ENCODE peak calls at places on chromosomes 16 and 17, in ten cellular contexts. Y is cardiac muscle cell; G is coronary artery; P is CD8-positive, alpha-beta memory T cell; B is left lung; Z is ascending aorta; S is A549; M is GM23338; H is heart left ventricle; K is effector memory CD4-positive, alpha-beta T cell. L is an unnamed sample.

GRCh38 chr16:61530697-61531096 is 505.5 kb downstream of the CDH8 start:
- DNase-seq in Y (no peak), G (no peak), P (no peak), B (no peak), Z (no peak), S (no peak), M (no peak), H (no peak), K (no peak), L (no peak)

GRCh38 chr16:70740174-70740918 is 54.5 kb upstream of the MTSS2 start:
- DNase-seq in Y (no peak), G (no peak), P (no peak), B (peak), Z (no peak), S (no peak), M (no peak), H (no peak), K (no peak), L (no peak)

GRCh38 chr17:81193470-81194224 is 27.6 kb upstream of the AATK start:
- DNase-seq in Y (no peak), G (no peak), P (no peak), B (peak), Z (no peak), S (no peak), M (no peak), H (no peak), K (no peak), L (no peak)

GRCh38 chr16:70642633-70643032 is 3.7 kb upstream of the IL34 start:
- DNase-seq in Y (no peak), G (no peak), P (no peak), B (no peak), Z (no peak), S (no peak), M (no peak), H (no peak), K (no peak), L (no peak)

GRCh38 chr16:29811896-29812665 is at the start of gene PRRT2:
- DNase-seq in Y (peak), G (peak), P (no peak), B (peak), Z (peak), S (no peak), M (peak), H (peak), K (peak), L (no peak)

GRCh38 chr17:82839617-82840292 is at the start of gene ZNF750:
- DNase-seq in Y (no peak), G (no peak), P (no peak), B (no peak), Z (no peak), S (no peak), M (peak), H (no peak), K (no peak), L (no peak)

GRCh38 chr16:81624718-81625543 is 154.2 kb upstream of the PLCG2 start:
- DNase-seq in Y (no peak), G (no peak), P (no peak), B (no peak), Z (no peak), S (no peak), M (no peak), H (no peak), K (no peak), L (no peak)

GRCh38 chr16:12459401-12459791 is 344.3 kb downstream of the CPPED1 start:
- DNase-seq in Y (no peak), G (no peak), P (no peak), B (peak), Z (peak), S (no peak), M (no peak), H (peak), K (no peak), L (no peak)

GRCh38 chr16:17775061-17775460 is 304.3 kb upstream of the XYLT1 start:
- DNase-seq in Y (no peak), G (no peak), P (no peak), B (no peak), Z (no peak), S (no peak), M (no peak), H (no peak), K (no peak), L (no peak)

DNA sequence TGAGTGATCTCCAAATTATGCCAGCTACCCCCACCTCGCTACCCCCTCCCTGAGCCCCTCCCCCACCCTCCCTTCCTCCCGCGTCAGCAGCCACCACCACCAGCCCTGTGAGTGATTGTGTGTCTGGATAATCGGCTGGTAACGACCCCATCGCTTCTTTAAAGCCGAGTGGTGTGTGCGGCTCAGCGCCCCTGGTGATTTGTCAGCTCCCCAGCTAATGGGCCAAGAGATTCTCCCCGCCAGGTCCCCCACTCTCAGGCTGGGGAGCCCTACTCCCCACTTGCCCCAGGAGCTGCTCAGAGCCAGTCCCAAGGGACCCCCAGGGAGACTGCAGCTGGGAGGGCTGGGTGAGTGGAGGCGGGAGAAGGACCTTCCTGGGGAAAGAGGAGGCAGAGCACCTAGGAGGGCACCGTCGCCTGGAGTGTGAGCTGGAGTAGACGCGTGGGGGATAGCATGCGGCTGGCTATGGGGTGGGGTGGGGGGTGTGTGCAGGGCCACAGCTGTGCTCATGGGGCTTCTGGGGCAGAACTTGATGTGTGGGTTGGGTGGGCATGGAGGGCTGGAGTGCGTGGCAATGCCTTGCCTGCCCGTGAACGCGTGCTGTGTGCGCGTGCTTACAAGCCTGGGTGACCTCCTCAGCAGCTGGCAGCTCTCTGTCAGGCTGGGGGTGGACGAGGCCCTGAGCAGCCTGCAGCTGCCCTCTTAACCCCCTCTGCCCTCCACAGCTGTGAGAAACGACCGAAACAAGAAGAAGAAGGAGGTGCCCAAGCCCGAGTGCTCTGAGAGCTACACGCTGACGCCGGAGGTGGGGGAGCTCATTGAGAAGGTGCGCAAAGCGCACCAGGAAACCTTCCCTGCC is 13.1 kb downstream of the GJD3 start:
- DNase-seq in Y (no peak), G (no peak), P (no peak), B (peak), Z (no peak), S (no peak), M (no peak), H (no peak), K (no peak), L (no peak)
- H3K27ac ChIP-seq in Y (peak), G (peak), P (no peak), B (peak), Z (no peak), S (peak), M (no peak), H (no peak), K (no peak), L (no peak)

GRCh38 chr17:65595071-65595655 is 33.7 kb upstream of the AXIN2 start:
- DNase-seq in Y (no peak), G (no peak), P (no peak), B (no peak), Z (no peak), S (peak), M (no peak), H (no peak), K (no peak), L (no peak)

GRCh38 chr17:65592131-65592965 is 30.9 kb upstream of the AXIN2 start:
- DNase-seq in Y (no peak), G (no peak), P (no peak), B (no peak), Z (no peak), S (no peak), M (no peak), H (no peak), K (no peak), L (no peak)

GRCh38 chr17:65593092-65593869 is 31.8 kb upstream of the AXIN2 start:
- DNase-seq in Y (no peak), G (no peak), P (no peak), B (no peak), Z (no peak), S (no peak), M (no peak), H (no peak), K (no peak), L (peak)

GRCh38 chr17:65594585-65594940 is 33.1 kb upstream of the AXIN2 start:
- DNase-seq in Y (peak), G (no peak), P (no peak), B (no peak), Z (no peak), S (no peak), M (no peak), H (no peak), K (no peak), L (no peak)

GRCh38 chr17:65593870-65594584 is 32.6 kb upstream of the AXIN2 start:
- DNase-seq in Y (peak), G (no peak), P (no peak), B (no peak), Z (no peak), S (no peak), M (no peak), H (no peak), K (no peak), L (no peak)
- H3K4me3 ChIP-seq in Y (no peak), G (peak), P (peak), B (no peak), Z (no peak), S (no peak), M (peak), H (peak), K (no peak), L (peak)

GRCh38 chr17:42676424-42677011 is at the start of gene PLEKHH3:
- DNase-seq in Y (no peak), G (no peak), P (peak), B (no peak), Z (peak), S (no peak), M (peak), H (no peak), K (no peak), L (no peak)

GRCh38 chr17:42674755-42675347 is 1.9 kb downstream of the PLEKHH3 start:
- DNase-seq in Y (no peak), G (no peak), P (no peak), B (no peak), Z (no peak), S (no peak), M (peak), H (no peak), K (no peak), L (no peak)

GRCh38 chr17:42675984-42676423 is 790 bp downstream of the PLEKHH3 start:
- DNase-seq in Y (peak), G (peak), P (no peak), B (peak), Z (peak), S (peak), M (peak), H (peak), K (no peak), L (no peak)

GRCh38 chr17:42673885-42674754 is 2.7 kb downstream of the PLEKHH3 start:
- DNase-seq in Y (peak), G (no peak), P (no peak), B (no peak), Z (peak), S (peak), M (peak), H (peak), K (no peak), L (no peak)

DNA sequence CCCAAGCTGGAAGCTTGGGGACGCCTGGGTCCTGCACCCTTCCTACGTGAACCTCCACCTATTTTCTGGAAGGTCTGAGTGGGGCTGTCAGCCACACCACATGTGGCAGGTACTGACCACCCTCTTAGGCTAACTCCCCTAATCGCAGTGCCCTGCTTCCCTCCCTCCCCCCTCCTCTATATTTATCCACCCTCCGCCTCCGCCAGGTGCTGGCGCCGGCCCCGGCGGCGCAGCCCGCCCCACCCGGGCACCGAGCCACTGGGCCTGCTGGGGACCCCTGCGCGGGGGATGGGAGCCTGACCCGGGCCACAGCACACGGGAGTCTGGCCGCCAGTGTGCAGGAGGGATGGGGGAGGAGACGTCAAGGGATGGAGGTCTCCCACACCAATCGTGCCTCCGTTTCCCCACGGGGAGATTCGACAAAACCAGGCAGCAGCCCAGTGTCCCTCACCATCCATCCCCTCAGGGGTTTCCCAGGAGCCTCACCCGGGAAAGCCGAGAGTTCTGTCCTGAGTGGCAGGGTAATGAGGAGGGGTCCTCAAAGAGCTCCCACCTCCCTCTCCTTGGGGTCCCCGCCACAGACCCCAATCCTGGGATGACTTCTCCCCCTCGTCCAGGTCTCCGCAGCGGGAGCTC is 1.3 kb downstream of the PLEKHH3 start:
- DNase-seq in Y (no peak), G (no peak), P (no peak), B (no peak), Z (peak), S (no peak), M (peak), H (peak), K (no peak), L (no peak)
- H3K27ac ChIP-seq in Y (peak), G (peak), P (peak), B (peak), Z (peak), S (peak), M (no peak), H (peak), K (no peak), L (no peak)

GRCh38 chr16:73231969-73232554 is 184.1 kb upstream of the ZFHX3 start:
- DNase-seq in Y (peak), G (no peak), P (no peak), B (no peak), Z (no peak), S (no peak), M (no peak), H (no peak), K (no peak), L (no peak)
- H3K4me3 ChIP-seq in Y (no peak), G (peak), P (no peak), B (no peak), Z (no peak), S (peak), M (no peak), H (peak), K (no peak), L (no peak)

GRCh38 chr17:75778861-75779249 is 5.8 kb upstream of the UNK start:
- DNase-seq in Y (no peak), G (no peak), P (peak), B (no peak), Z (peak), S (peak), M (peak), H (no peak), K (peak), L (peak)

GRCh38 chr17:75776399-75777242 is 8.0 kb upstream of the UNK start:
- DNase-seq in Y (peak), G (no peak), P (peak), B (no peak), Z (peak), S (no peak), M (no peak), H (no peak), K (peak), L (peak)

GRCh38 chr17:75774988-75775668 is 9.5 kb upstream of the UNK start:
- DNase-seq in Y (peak), G (peak), P (no peak), B (no peak), Z (peak), S (no peak), M (peak), H (no peak), K (no peak), L (peak)

GRCh38 chr17:75779250-75779986 is 5.2 kb upstream of the UNK start:
- DNase-seq in Y (peak), G (peak), P (peak), B (peak), Z (peak), S (peak), M (peak), H (peak), K (peak), L (peak)

GRCh38 chr17:75777243-75777922 is 7.2 kb upstream of the UNK start:
- DNase-seq in Y (peak), G (no peak), P (no peak), B (no peak), Z (no peak), S (no peak), M (no peak), H (no peak), K (no peak), L (no peak)
- H3K27ac ChIP-seq in Y (peak), G (peak), P (peak), B (peak), Z (peak), S (no peak), M (no peak), H (no peak), K (peak), L (peak)

DNA sequence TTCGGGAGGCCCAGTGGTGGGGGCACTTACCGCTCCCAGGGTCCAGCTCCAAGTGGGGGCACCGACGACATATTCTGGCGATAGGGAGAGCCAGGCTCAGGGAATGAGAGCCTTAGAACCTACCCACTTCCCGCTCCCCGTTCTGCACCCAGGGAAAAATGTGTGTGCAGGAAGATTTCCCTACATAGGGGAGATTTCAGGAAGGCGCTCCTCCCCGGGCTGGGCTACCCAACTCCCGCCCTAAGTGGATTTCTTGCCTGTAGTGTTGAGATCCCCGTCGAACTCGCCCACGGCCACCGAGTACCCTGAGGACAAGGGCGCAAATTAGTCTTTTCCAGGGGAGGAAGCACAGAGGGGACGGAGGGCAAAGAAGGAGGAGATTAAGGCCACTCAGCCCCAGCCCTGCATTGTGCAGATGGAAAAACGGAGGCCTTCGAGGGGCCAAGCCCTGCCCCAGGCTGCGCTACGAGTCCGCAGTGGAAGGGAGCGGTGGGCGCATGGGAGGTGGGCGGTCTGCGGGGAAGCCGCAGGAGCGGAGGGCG is 5.1 kb downstream of the ITGA2B start:
- DNase-seq in Y (no peak), G (no peak), P (no peak), B (no peak), Z (no peak), S (no peak), M (no peak), H (no peak), K (no peak), L (no peak)
- H3K4me3 ChIP-seq in Y (peak), G (peak), P (peak), B (no peak), Z (no peak), S (no peak), M (peak), H (no peak), K (no peak), L (no peak)

GRCh38 chr16:67471758-67472384 is 9.1 kb downstream of the ATP6V0D1 start:
- DNase-seq in Y (no peak), G (no peak), P (no peak), B (peak), Z (no peak), S (no peak), M (no peak), H (no peak), K (no peak), L (no peak)
- H3K27ac ChIP-seq in Y (no peak), G (no peak), P (no peak), B (no peak), Z (no peak), S (no peak), M (no peak), H (no peak), K (no peak), L (no peak)

GRCh38 chr17:12959441-12959840 is 58.4 kb downstream of the ELAC2 start:
- DNase-seq in Y (peak), G (no peak), P (no peak), B (no peak), Z (no peak), S (no peak), M (no peak), H (no peak), K (no peak), L (no peak)

GRCh38 chr17:12958786-12959185 is 59.0 kb downstream of the ELAC2 start:
- DNase-seq in Y (no peak), G (no peak), P (no peak), B (no peak), Z (no peak), S (no peak), M (no peak), H (no peak), K (no peak), L (no peak)

GRCh38 chr17:12963505-12963904 is 54.3 kb downstream of the ELAC2 start:
- DNase-seq in Y (no peak), G (no peak), P (no peak), B (no peak), Z (no peak), S (no peak), M (no peak), H (no peak), K (no peak), L (no peak)

GRCh38 chr17:12964162-12964561 is 53.7 kb downstream of the ELAC2 start:
- DNase-seq in Y (no peak), G (no peak), P (no peak), B (no peak), Z (no peak), S (no peak), M (no peak), H (no peak), K (no peak), L (no peak)

DNA sequence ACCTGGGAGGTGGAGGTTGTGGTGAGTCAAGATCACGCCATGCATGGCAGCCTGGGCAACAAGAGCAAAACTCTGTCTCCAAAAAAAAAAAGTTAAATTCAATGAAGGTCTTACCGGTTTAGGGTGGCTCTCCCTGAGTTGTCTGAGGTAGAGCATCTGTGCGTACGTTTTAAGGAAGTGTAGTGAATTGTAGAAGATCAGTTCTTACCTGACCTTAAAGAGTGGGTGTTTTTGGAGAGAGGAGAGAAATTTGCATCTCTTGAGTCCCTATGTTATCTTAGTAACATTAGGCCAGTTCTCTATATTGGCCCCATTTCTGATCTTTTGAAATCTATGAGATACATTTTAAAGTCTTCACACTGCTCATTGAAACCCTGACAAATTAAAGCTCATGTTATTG is 56.2 kb downstream of the ELAC2 start:
- DNase-seq in Y (no peak), G (no peak), P (no peak), B (no peak), Z (no peak), S (no peak), M (no peak), H (no peak), K (no peak), L (no peak)
- H3K4me3 ChIP-seq in Y (no peak), G (no peak), P (no peak), B (no peak), Z (no peak), S (no peak), M (no peak), H (no peak), K (no peak), L (no peak)

L was measured in naive thymus-derived CD4-positive, alpha-beta T cell.